ENCODE peak calls at places on chromosomes 7 and 10, in six cellular contexts. L, M, B, V, X and O are unnamed samples.

GRCh38 chr7:69782917-69783684 is 184.8 kb downstream of the AUTS2 start:
- DNase-seq in B (no peak), X (no peak), V (peak), L (no peak), M (peak), O (peak)

GRCh38 chr10:103855424-103855823 is at the start of gene SH3PXD2A:
- DNase-seq in X (peak), V (peak), B (no peak), L (no peak), M (peak), O (no peak)

GRCh38 chr7:24885305-24885704 is 94.7 kb downstream of the OSBPL3 start:
- DNase-seq in X (no peak), L (no peak), M (no peak), V (peak), B (no peak), O (peak)

GRCh38 chr10:113111900-113112853 is 162.1 kb downstream of the TCF7L2 start:
- DNase-seq in B (no peak), X (no peak), V (no peak), M (peak), L (peak), O (no peak)

GRCh38 chr10:47254611-47255010 is 45.4 kb upstream of the GDF10 start:
- DNase-seq in V (no peak), B (no peak), X (no peak), M (peak), L (no peak), O (no peak)

GRCh38 chr10:22103701-22104100 is 100.2 kb upstream of the DNAJC1 start:
- DNase-seq in X (no peak), V (no peak), L (peak), M (peak), B (no peak), O (no peak)

GRCh38 chr7:129134356-129134972 is 10.0 kb upstream of the TSPAN33 start:
- DNase-seq in L (no peak), M (no peak), V (no peak), B (no peak), X (no peak), O (no peak)

GRCh38 chr10:92970301-92971070 is 90.1 kb upstream of the CYP26C1 start:
- DNase-seq in B (no peak), V (no peak), M (peak), L (no peak), X (no peak), O (no peak)

GRCh38 chr7:157900011-157900410 is 563.2 kb downstream of the DNAJB6 start:
- DNase-seq in L (no peak), M (no peak), B (no peak), V (peak), X (no peak), O (peak)

GRCh38 chr10:19874791-19875190 is 58.6 kb downstream of the PLXDC2 start:
- DNase-seq in L (peak), V (no peak), M (peak), B (no peak), X (no peak), O (no peak)

GRCh38 chr10:81909453-81909852 is 34.5 kb downstream of the NRG3 start:
- DNase-seq in X (no peak), B (no peak), L (no peak), M (no peak), V (no peak), O (no peak)

GRCh38 chr7:34133356-34133982 is 228.1 kb downstream of the BMPER start:
- DNase-seq in V (no peak), X (no peak), B (no peak), M (peak), L (peak), O (no peak)

GRCh38 chr7:66379761-66380160 is 174.6 kb downstream of the TPST1 start:
- DNase-seq in L (peak), M (peak), B (no peak), V (no peak), X (no peak), O (no peak)

GRCh38 chr10:37952926-37953325 is 23.5 kb downstream of the ZNF25 start:
- DNase-seq in X (no peak), M (no peak), B (no peak), V (no peak), L (no peak), O (no peak)

GRCh38 chr10:77533887-77534278 is 103.7 kb downstream of the KCNMA1 start:
- DNase-seq in B (no peak), V (peak), L (peak), M (no peak), X (no peak), O (no peak)

GRCh38 chr7:8590791-8591190 is 157.4 kb downstream of the NXPH1 start:
- DNase-seq in M (no peak), X (no peak), B (no peak), V (peak), L (no peak), O (no peak)

GRCh38 chr10:80739963-80740715 is 202.4 kb downstream of the SH2D4B start:
- DNase-seq in X (no peak), M (no peak), L (peak), V (no peak), B (no peak), O (no peak)

GRCh38 chr10:70903262-70903921 is 15.0 kb upstream of the PCBD1 start:
- DNase-seq in B (no peak), M (peak), V (peak), L (peak), X (peak), O (peak)

GRCh38 chr10:24207781-24208611 is 942 bp upstream of the KIAA1217 start:
- DNase-seq in M (peak), L (peak), X (no peak), B (no peak), V (peak), O (peak)

GRCh38 chr10:104680467-104681401 is 39.6 kb downstream of the SORCS3 start:
- DNase-seq in L (no peak), M (no peak), X (no peak), V (peak), B (no peak), O (peak)

GRCh38 chr10:71830726-71831125 is 20.3 kb downstream of the PSAP start:
- DNase-seq in B (no peak), X (no peak), V (no peak), M (no peak), L (no peak), O (no peak)

GRCh38 chr10:129094813-129095212 is 372.2 kb upstream of the MGMT start:
- DNase-seq in M (no peak), B (no peak), X (no peak), V (no peak), L (no peak), O (no peak)

GRCh38 chr7:150377116-150377979 is 1.8 kb upstream of the ZNF775 start:
- DNase-seq in B (no peak), M (no peak), V (peak), L (no peak), X (no peak), O (no peak)

GRCh38 chr7:44759246-44759645 is 10.6 kb downstream of the ZMIZ2 start:
- DNase-seq in L (no peak), X (no peak), V (no peak), B (no peak), M (no peak), O (no peak)

GRCh38 chr10:94299417-94299816 is 63.3 kb downstream of the NOC3L start:
- DNase-seq in M (peak), L (peak), V (no peak), X (peak), B (no peak), O (peak)

GRCh38 chr10:63542835-63543575 is 21.8 kb downstream of the REEP3 start:
- DNase-seq in B (no peak), M (peak), X (no peak), L (peak), V (no peak), O (no peak)

GRCh38 chr10:98485959-98486358 is 39.2 kb upstream of the HPS1 start:
- DNase-seq in M (peak), B (no peak), L (no peak), V (no peak), X (no peak), O (no peak)

GRCh38 chr10:49350138-49350537 is 45.8 kb downstream of the DRGX start:
- DNase-seq in B (no peak), V (no peak), L (no peak), M (no peak), X (no peak), O (no peak)